ENCODE peak calls at places on chromosomes 5 and 9, in six cellular contexts. One of them, this sample, is unnamed.

GRCh38 chr5:19790811-19791466 is 197.1 kb downstream of the CDH18 start:
- DNase-seq in activated T-helper 2 cell treated with anti-CD3 and anti-CD28 coated beads, Interferon-gamma antibody, Interleukin-2, Interleukin-4, amounts not matched to agents 10 μg/mL and 5 μg/mL and 100 μg/mL, durations not matched to agents 14 hours and 24 hours and 36 hours: no peak
- DNase-seq in left ventricle myocardium inferior: no peak
- DNase-seq in right lobe of liver: no peak
- DNase-seq in ELR: no peak
- DNase-seq in cardiac fibroblast: no peak
- DNase-seq in this sample: no peak

GRCh38 chr9:134879664-134880483 is 736 bp upstream of the FCN2 start:
- DNase-seq in activated T-helper 2 cell treated with anti-CD3 and anti-CD28 coated beads, Interferon-gamma antibody, Interleukin-2, Interleukin-4, amounts not matched to agents 10 μg/mL and 5 μg/mL and 100 μg/mL, durations not matched to agents 14 hours and 24 hours and 36 hours: no peak
- DNase-seq in cardiac fibroblast: no peak
- DNase-seq in left ventricle myocardium inferior: no peak
- DNase-seq in ELR: no peak
- DNase-seq in right lobe of liver: peak
- DNase-seq in this sample: no peak

GRCh38 chr5:149177911-149178565 is 36.7 kb downstream of the ABLIM3 start:
- DNase-seq in ELR: no peak
- DNase-seq in left ventricle myocardium inferior: no peak
- DNase-seq in right lobe of liver: no peak
- DNase-seq in cardiac fibroblast: peak
- DNase-seq in activated T-helper 2 cell treated with anti-CD3 and anti-CD28 coated beads, Interferon-gamma antibody, Interleukin-2, Interleukin-4, amounts not matched to agents 10 μg/mL and 5 μg/mL and 100 μg/mL, durations not matched to agents 14 hours and 24 hours and 36 hours: no peak
- DNase-seq in this sample: no peak

GRCh38 chr5:462051-462481 is 19.1 kb downstream of the EXOC3 start:
- DNase-seq in right lobe of liver: peak
- DNase-seq in cardiac fibroblast: no peak
- DNase-seq in activated T-helper 2 cell treated with anti-CD3 and anti-CD28 coated beads, Interferon-gamma antibody, Interleukin-2, Interleukin-4, amounts not matched to agents 10 μg/mL and 5 μg/mL and 100 μg/mL, durations not matched to agents 14 hours and 24 hours and 36 hours: no peak
- DNase-seq in ELR: no peak
- DNase-seq in left ventricle myocardium inferior: peak
- DNase-seq in this sample: peak

GRCh38 chr5:93221-93980 is 1.4 kb downstream of the PLEKHG4B start:
- DNase-seq in right lobe of liver: no peak
- DNase-seq in left ventricle myocardium inferior: no peak
- DNase-seq in cardiac fibroblast: no peak
- DNase-seq in activated T-helper 2 cell treated with anti-CD3 and anti-CD28 coated beads, Interferon-gamma antibody, Interleukin-2, Interleukin-4, amounts not matched to agents 10 μg/mL and 5 μg/mL and 100 μg/mL, durations not matched to agents 14 hours and 24 hours and 36 hours: no peak
- DNase-seq in ELR: no peak
- DNase-seq in this sample: peak

GRCh38 chr5:181221105-181221791 is 1.8 kb upstream of the TRIM41 start:
- DNase-seq in cardiac fibroblast: no peak
- DNase-seq in activated T-helper 2 cell treated with anti-CD3 and anti-CD28 coated beads, Interferon-gamma antibody, Interleukin-2, Interleukin-4, amounts not matched to agents 10 μg/mL and 5 μg/mL and 100 μg/mL, durations not matched to agents 14 hours and 24 hours and 36 hours: peak
- DNase-seq in right lobe of liver: no peak
- DNase-seq in left ventricle myocardium inferior: no peak
- DNase-seq in ELR: no peak
- DNase-seq in this sample: no peak

GRCh38 chr9:110543631-110544051 is 35.9 kb downstream of the SVEP1 start:
- DNase-seq in cardiac fibroblast: peak
- DNase-seq in ELR: no peak
- DNase-seq in activated T-helper 2 cell treated with anti-CD3 and anti-CD28 coated beads, Interferon-gamma antibody, Interleukin-2, Interleukin-4, amounts not matched to agents 10 μg/mL and 5 μg/mL and 100 μg/mL, durations not matched to agents 14 hours and 24 hours and 36 hours: no peak
- DNase-seq in right lobe of liver: no peak
- DNase-seq in left ventricle myocardium inferior: no peak
- DNase-seq in this sample: no peak

GRCh38 chr9:115058175-115058574 is 59.8 kb downstream of the TNC start:
- DNase-seq in cardiac fibroblast: no peak
- DNase-seq in ELR: no peak
- DNase-seq in right lobe of liver: no peak
- DNase-seq in left ventricle myocardium inferior: no peak
- DNase-seq in activated T-helper 2 cell treated with anti-CD3 and anti-CD28 coated beads, Interferon-gamma antibody, Interleukin-2, Interleukin-4, amounts not matched to agents 10 μg/mL and 5 μg/mL and 100 μg/mL, durations not matched to agents 14 hours and 24 hours and 36 hours: no peak
- DNase-seq in this sample: no peak

GRCh38 chr5:178416919-178417318 is 173.3 kb downstream of the COL23A1 start:
- DNase-seq in left ventricle myocardium inferior: no peak
- DNase-seq in ELR: peak
- DNase-seq in cardiac fibroblast: peak
- DNase-seq in right lobe of liver: no peak
- DNase-seq in activated T-helper 2 cell treated with anti-CD3 and anti-CD28 coated beads, Interferon-gamma antibody, Interleukin-2, Interleukin-4, amounts not matched to agents 10 μg/mL and 5 μg/mL and 100 μg/mL, durations not matched to agents 14 hours and 24 hours and 36 hours: no peak
- DNase-seq in this sample: no peak

GRCh38 chr5:109580225-109580624 is 109.5 kb upstream of the MAN2A1 start:
- DNase-seq in activated T-helper 2 cell treated with anti-CD3 and anti-CD28 coated beads, Interferon-gamma antibody, Interleukin-2, Interleukin-4, amounts not matched to agents 10 μg/mL and 5 μg/mL and 100 μg/mL, durations not matched to agents 14 hours and 24 hours and 36 hours: no peak
- DNase-seq in cardiac fibroblast: no peak
- DNase-seq in ELR: peak
- DNase-seq in right lobe of liver: no peak
- DNase-seq in left ventricle myocardium inferior: no peak
- DNase-seq in this sample: no peak

GRCh38 chr5:54761213-54761701 is 224.1 kb downstream of the ESM1 start:
- DNase-seq in right lobe of liver: no peak
- DNase-seq in activated T-helper 2 cell treated with anti-CD3 and anti-CD28 coated beads, Interferon-gamma antibody, Interleukin-2, Interleukin-4, amounts not matched to agents 10 μg/mL and 5 μg/mL and 100 μg/mL, durations not matched to agents 14 hours and 24 hours and 36 hours: no peak
- DNase-seq in cardiac fibroblast: peak
- DNase-seq in left ventricle myocardium inferior: no peak
- DNase-seq in ELR: peak
- DNase-seq in this sample: peak